ENCODE peak calls at places on chromosomes 6 and 20, in nine cellular contexts. S, W, C, V, F, E, K, X and P are unnamed samples.

GRCh38 chr6:147769496-147770087 is 261.1 kb downstream of the SAMD5 start:
- DNase-seq in X (no peak), V (no peak), W (no peak), K (no peak), F (no peak), S (no peak), C (no peak), E (no peak), P (no peak)

GRCh38 chr6:149158076-149158475 is 159.4 kb upstream of the TAB2 start:
- DNase-seq in W (no peak), C (no peak), V (no peak), X (no peak), F (no peak), E (no peak), S (no peak), K (no peak), P (no peak)

GRCh38 chr6:126716826-126717514 is 377.1 kb downstream of the CENPW start:
- DNase-seq in W (no peak), F (no peak), X (no peak), V (no peak), C (no peak), E (no peak), S (no peak), K (no peak), P (no peak)

GRCh38 chr6:152272486-152272885 is 364.7 kb downstream of the SYNE1 start:
- DNase-seq in W (no peak), C (no peak), X (no peak), V (no peak), E (no peak), S (no peak), K (no peak), F (no peak), P (no peak)

GRCh38 chr6:83757021-83757420 is 48.1 kb upstream of the SNAP91 start:
- DNase-seq in F (no peak), E (no peak), X (no peak), S (no peak), V (no peak), C (no peak), W (no peak), K (no peak), P (no peak)

GRCh38 chr6:27422651-27423332 is 34.2 kb downstream of the ZNF391 start:
- DNase-seq in X (no peak), S (no peak), W (no peak), V (peak; percentile 5), C (no peak), K (no peak), E (no peak), F (peak; percentile 47), P (no peak)

GRCh38 chr20:59933849-59934585 is 580 bp upstream of the SYCP2 start:
- DNase-seq in F (peak; percentile 78), K (peak; percentile 77), S (peak; percentile 89), W (peak; percentile 78), C (peak; percentile 86), V (peak; percentile 85), E (peak; percentile 67), X (peak; percentile 87), P (peak; percentile 79)

GRCh38 chr20:58447733-58448391 is 58.8 kb downstream of the VAPB start:
- DNase-seq in C (no peak), K (peak; percentile 79), X (peak; percentile 71), V (peak; percentile 70), E (peak; percentile 56), F (peak; percentile 70), S (no peak), W (peak; percentile 23), P (peak; percentile 75)

GRCh38 chr6:22668307-22668706 is 98.9 kb downstream of the HDGFL1 start:
- DNase-seq in W (no peak), X (peak; percentile 2), S (no peak), F (no peak), C (peak; percentile 41), V (no peak), K (no peak), E (no peak), P (no peak)

GRCh38 chr6:5302220-5302946 is 41.1 kb downstream of the FARS2 start:
- DNase-seq in K (peak; percentile 57), W (no peak), C (no peak), V (no peak), X (no peak), S (no peak), F (no peak), E (peak; percentile 60), P (no peak)

GRCh38 chr20:3887870-3888614 is 1.1 kb upstream of the PANK2 start:
- DNase-seq in W (peak; percentile 20), V (no peak), X (peak; percentile 59), C (peak; percentile 44), E (no peak), S (no peak), K (no peak), F (no peak), P (peak; percentile 35)

GRCh38 chr20:62427172-62428007 is at the start of gene RBBP8NL:
- DNase-seq in V (no peak), W (peak; percentile 93), F (peak; percentile 86), C (no peak), E (no peak), K (no peak), X (no peak), S (no peak), P (no peak)

GRCh38 chr6:119340766-119341487 is 8.6 kb downstream of the MAN1A1 start:
- DNase-seq in W (no peak), E (no peak), X (no peak), K (no peak), F (peak; percentile 47), C (no peak), S (no peak), V (no peak), P (no peak)

GRCh38 chr20:53984354-53984753 is 86.0 kb downstream of the BCAS1 start:
- DNase-seq in S (no peak), F (no peak), X (peak; percentile 76), E (no peak), K (no peak), W (no peak), V (no peak), C (peak; percentile 29), P (no peak)

GRCh38 chr6:155530219-155530834 is 74.7 kb upstream of the NOX3 start:
- DNase-seq in V (no peak), C (no peak), S (no peak), F (no peak), E (no peak), K (peak; percentile 47), W (no peak), X (peak; percentile 40), P (peak; percentile 31)

GRCh38 chr6:39072830-39073229 is 24.2 kb downstream of the GLP1R start:
- DNase-seq in S (no peak), F (no peak), V (no peak), C (no peak), E (no peak), W (no peak), X (no peak), K (no peak), P (no peak)

GRCh38 chr6:43377710-43378229 is 8.3 kb upstream of the ZNF318 start:
- DNase-seq in K (no peak), E (no peak), X (no peak), S (no peak), V (no peak), W (no peak), C (no peak), F (no peak), P (no peak)

GRCh38 chr20:35568645-35569044 is 26.8 kb downstream of the ERGIC3 start:
- DNase-seq in S (peak; percentile 4), C (no peak), W (no peak), X (no peak), F (peak; percentile 44), V (no peak), K (peak; percentile 31), E (no peak), P (no peak)

GRCh38 chr6:7414811-7415210 is 25.2 kb downstream of the RIOK1 start:
- DNase-seq in K (no peak), C (no peak), W (no peak), X (peak; percentile 57), V (no peak), E (no peak), F (no peak), S (no peak), P (no peak)

GRCh38 chr6:72037006-72037405 is 150.7 kb downstream of the RIMS1 start:
- DNase-seq in X (no peak), F (no peak), K (no peak), V (no peak), E (no peak), C (no peak), W (no peak), S (no peak), P (no peak)

GRCh38 chr20:25686081-25687077 is 10.3 kb downstream of the ZNF337 start:
- DNase-seq in C (no peak), S (peak; percentile 84), V (no peak), X (no peak), E (no peak), F (no peak), K (no peak), W (no peak), P (no peak)

GRCh38 chr20:54068495-54068894 is 1.9 kb downstream of the BCAS1 start:
- DNase-seq in S (no peak), X (no peak), F (no peak), V (no peak), E (no peak), K (no peak), C (no peak), W (no peak), P (no peak)

GRCh38 chr6:163777706-163778105 is 363.2 kb downstream of the QKI start:
- DNase-seq in E (no peak), V (no peak), X (no peak), S (no peak), K (no peak), W (no peak), C (no peak), F (no peak), P (no peak)

GRCh38 chr20:12095224-12095623 is 177.5 kb downstream of the BTBD3 start:
- DNase-seq in K (no peak), C (no peak), V (no peak), F (no peak), X (no peak), S (no peak), E (no peak), W (no peak), P (no peak)

GRCh38 chr20:25024171-25024570 is 31.6 kb upstream of the APMAP start:
- DNase-seq in K (no peak), F (no peak), C (peak; percentile 15), W (no peak), X (no peak), V (no peak), S (no peak), E (no peak), P (no peak)